ENCODE peak calls at places on chromosomes 16 and 17, in six cellular contexts. H is K562, R is HCT116, L is transverse colon, A is stomach, U is suprapubic skin. P is an unnamed sample.

GRCh38 chr17:50882851-50883250 is 16.7 kb upstream of the TOB1 start:
- DNase-seq in H (no peak), R (peak; percentile 26), L (no peak), A (no peak), U (no peak), P (no peak)

GRCh38 chr16:85927938-85928337 is 29.0 kb downstream of the IRF8 start:
- DNase-seq in H (no peak), R (no peak), L (no peak), A (no peak), U (no peak), P (no peak)

GRCh38 chr17:65559802-65560627 is 1.4 kb downstream of the AXIN2 start:
- DNase-seq in H (peak; percentile 51), R (no peak), L (peak; percentile 43), A (peak; percentile 30), U (no peak), P (peak; percentile 84)

GRCh38 chr16:23949630-23950290 is 114.0 kb downstream of the PRKCB start:
- DNase-seq in H (no peak), R (no peak), L (peak; percentile 67), A (peak; percentile 50), U (no peak), P (peak; percentile 95)

GRCh38 chr16:88317619-88317977 is 65.2 kb upstream of the ZNF469 start:
- DNase-seq in H (no peak), R (no peak), L (no peak), A (no peak), U (no peak), P (no peak)

GRCh38 chr17:61002316-61002736 is 324.7 kb downstream of the BCAS3 start:
- DNase-seq in H (peak; percentile 5), R (peak; percentile 26), L (no peak), A (no peak), U (no peak), P (no peak)

GRCh38 chr17:67105213-67105612 is 60.9 kb downstream of the CACNG1 start:
- DNase-seq in H (no peak), R (no peak), L (no peak), A (no peak), U (no peak), P (no peak)

GRCh38 chr16:85652431-85653221 is 36.1 kb downstream of the GINS2 start:
- DNase-seq in H (peak; percentile 84), R (no peak), L (peak; percentile 61), A (peak; percentile 63), U (no peak), P (no peak)

GRCh38 chr17:32917081-32917480 is 10.9 kb upstream of the TMEM98 start:
- DNase-seq in H (no peak), R (no peak), L (no peak), A (no peak), U (no peak), P (no peak)

GRCh38 chr17:47812146-47812920 is 9.3 kb downstream of the OSBPL7 start:
- DNase-seq in H (no peak), R (no peak), L (no peak), A (no peak), U (peak; percentile 57), P (no peak)

GRCh38 chr17:1143573-1143972 is 36.2 kb downstream of the ABR start:
- DNase-seq in H (no peak), R (no peak), L (no peak), A (no peak), U (no peak), P (no peak)

GRCh38 chr16:66247516-66248089 is 118.9 kb upstream of the CDH5 start:
- DNase-seq in H (no peak), R (no peak), L (peak; percentile 19), A (no peak), U (no peak), P (no peak)

GRCh38 chr16:84658690-84659089 is 10.4 kb downstream of the KLHL36 start:
- DNase-seq in H (no peak), R (no peak), L (no peak), A (no peak), U (no peak), P (no peak)

GRCh38 chr17:5705081-5705875 is 121.0 kb upstream of the NLRP1 start:
- DNase-seq in H (peak; percentile 27), R (no peak), L (no peak), A (no peak), U (peak; percentile 67), P (no peak)

GRCh38 chr16:23148513-23149266 is 562 bp downstream of the USP31 start:
- DNase-seq in H (peak; percentile 68), R (no peak), L (peak; percentile 83), A (peak; percentile 76), U (peak; percentile 78), P (peak; percentile 92)

GRCh38 chr16:29812754-29813643 is 1.0 kb downstream of the PRRT2 start:
- DNase-seq in H (no peak), R (no peak), L (no peak), A (no peak), U (no peak), P (no peak)

GRCh38 chr17:31834448-31834847 is 24.6 kb downstream of the COPRS start:
- DNase-seq in H (no peak), R (no peak), L (no peak), A (no peak), U (no peak), P (no peak)

GRCh38 chr17:31842416-31843381 is 16.3 kb downstream of the COPRS start:
- DNase-seq in H (peak; percentile 83), R (peak; percentile 27), L (peak; percentile 78), A (peak; percentile 87), U (peak; percentile 89), P (peak; percentile 83)

GRCh38 chr17:31835984-31836383 is 23.1 kb downstream of the COPRS start:
- DNase-seq in H (no peak), R (no peak), L (no peak), A (no peak), U (no peak), P (no peak)

GRCh38 chr17:31841850-31842415 is 17.1 kb downstream of the COPRS start:
- DNase-seq in H (no peak), R (no peak), L (no peak), A (no peak), U (no peak), P (no peak)

GRCh38 chr17:31838641-31839225 is 20.3 kb downstream of the COPRS start:
- DNase-seq in H (no peak), R (no peak), L (no peak), A (no peak), U (no peak), P (no peak)
- TF ChIP-seq POLR2AphosphoS5 in H (no peak), R (no peak), L (no peak), A (no peak), U (no peak), P (no peak)

GRCh38 chr17:76641501-76641900 is 2.1 kb downstream of the ST6GALNAC1 start:
- DNase-seq in H (no peak), R (peak; percentile 22), L (no peak), A (no peak), U (peak; percentile 1), P (no peak)

GRCh38 chr17:76638263-76638662 is 5.3 kb downstream of the ST6GALNAC1 start:
- DNase-seq in H (no peak), R (no peak), L (no peak), A (no peak), U (no peak), P (no peak)

GRCh38 chr17:76642994-76643393 is 563 bp downstream of the ST6GALNAC1 start:
- DNase-seq in H (no peak), R (no peak), L (no peak), A (no peak), U (no peak), P (no peak)

GRCh38 chr17:76642032-76642561 is 1.5 kb downstream of the ST6GALNAC1 start:
- DNase-seq in H (no peak), R (no peak), L (no peak), A (no peak), U (no peak), P (no peak)

DNA sequence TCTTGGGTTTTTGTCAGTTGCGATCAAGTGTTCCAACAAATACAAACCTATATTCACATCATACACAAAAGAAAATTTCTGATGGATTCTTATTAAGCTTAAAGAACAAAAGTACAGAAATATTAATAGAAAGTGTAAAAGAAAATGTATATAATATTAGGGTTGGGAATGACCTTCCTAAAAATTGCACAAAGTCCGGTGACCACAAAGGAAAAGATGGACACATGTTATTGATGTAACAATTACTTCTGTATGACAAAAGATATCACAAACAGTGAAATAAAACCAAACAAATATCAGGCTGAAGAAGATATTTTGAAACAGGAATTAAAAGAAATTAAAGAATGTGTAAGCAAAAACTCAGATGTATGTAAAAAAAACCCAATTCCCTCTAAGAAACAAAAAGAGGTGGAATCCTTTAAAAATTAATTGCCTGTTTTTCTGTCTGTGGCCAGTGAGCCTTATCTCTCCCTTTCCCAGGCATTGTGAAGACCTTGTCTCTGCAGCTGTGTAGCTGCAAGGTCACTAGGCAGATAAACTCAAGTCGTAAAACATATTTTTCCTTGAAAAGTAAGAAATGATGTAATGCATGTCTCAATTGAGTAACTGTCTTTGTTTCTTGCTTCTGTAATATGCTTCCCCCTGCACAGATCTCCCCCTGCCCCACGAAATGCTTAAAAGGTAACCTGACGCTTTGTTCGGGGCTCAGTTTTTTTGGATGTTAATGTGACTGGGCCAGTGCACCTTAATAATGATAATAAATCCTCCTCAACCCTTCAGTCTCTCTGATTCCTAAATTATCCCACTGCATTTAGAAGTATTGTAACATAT is 2.8 kb downstream of the ST6GALNAC1 start:
- DNase-seq in H (no peak), R (no peak), L (no peak), A (no peak), U (no peak), P (no peak)
- H3K27ac ChIP-seq in H (peak overlapping the region; percentile 94), R (no peak overlapping the region), L (peak overlapping the region; percentile 88), A (peak overlapping the region; percentile 4), U (no peak overlapping the region), P (peak overlapping the region; percentile 62)

GRCh38 chr16:3311496-3311895 is 6.2 kb downstream of the ZNF75A start:
- DNase-seq in H (no peak), R (no peak), L (no peak), A (no peak), U (no peak), P (no peak)

GRCh38 chr16:3321802-3322201 is 16.5 kb downstream of the ZNF75A start:
- DNase-seq in H (no peak), R (no peak), L (no peak), A (no peak), U (no peak), P (no peak)

GRCh38 chr16:3317315-3317999 is 12.2 kb downstream of the ZNF75A start:
- DNase-seq in H (no peak), R (no peak), L (no peak), A (no peak), U (no peak), P (no peak)
- TF ChIP-seq POLR2A in H (no peak), R (no peak), L (no peak), A (no peak), U (no peak), P (no peak)

GRCh38 chr16:75647492-75648264 is at the start of the genes KARS1 and TERF2IP:
- DNase-seq in H (peak; percentile 91), R (peak; percentile 82), L (peak; percentile 96), A (peak; percentile 93), U (peak; percentile 95), P (peak; percentile 99)
- TF ChIP-seq POLR2AphosphoS5 in H (peak; percentile 91), R (peak; percentile 89), L (peak; percentile 99), A (peak; percentile 97), U (peak; percentile 95), P (peak; percentile 99)

DNA sequence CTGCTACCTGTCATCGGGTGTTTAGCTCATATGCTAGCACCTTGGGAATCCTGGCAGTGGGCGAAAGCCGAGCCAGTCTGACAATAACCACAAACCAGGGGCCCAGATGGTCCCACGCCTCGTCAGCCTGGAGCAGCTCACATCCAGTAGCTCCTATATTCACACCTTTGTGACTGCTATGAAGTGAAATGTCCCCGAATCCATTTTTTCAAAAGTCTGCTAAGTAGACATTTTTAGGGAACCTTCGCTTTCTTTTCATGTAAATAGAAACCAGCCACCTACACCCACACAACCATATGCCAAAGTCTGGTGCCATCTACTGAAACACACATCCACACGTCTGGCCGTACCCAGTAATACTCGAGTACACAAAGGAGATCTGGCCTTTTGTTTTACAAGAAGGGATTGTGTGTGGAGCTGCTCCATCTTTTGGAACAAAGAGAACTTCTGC is 176.8 kb downstream of the SLC39A11 start:
- DNase-seq in H (no peak), R (no peak), L (no peak), A (no peak), U (no peak), P (no peak)
- H3K27ac ChIP-seq in H (no peak overlapping the region), R (no peak overlapping the region), L (no peak overlapping the region), A (no peak overlapping the region), U (no peak overlapping the region), P (no peak overlapping the region)

P was measured in spleen.